ENCODE peak calls at places on chromosome 9, in five cellular contexts. Z, A, I, T and V are unnamed samples.
A peak's percentile ranks its signal among the peaks of the same experiment; 100 is the strongest.

GRCh38 chr9:92650839-92651621 is 18.9 kb downstream of the IPPK start:
- DNase-seq in Z (no peak), A (no peak), I (no peak), T (peak; percentile 83), V (no peak)

GRCh38 chr9:81829201-81829882 is 98.9 kb upstream of the SPATA31D4 start:
- DNase-seq in Z (no peak), A (no peak), I (no peak), T (no peak), V (no peak)

GRCh38 chr9:133770076-133770777 is 32.1 kb upstream of the SARDH start:
- DNase-seq in Z (no peak), A (no peak), I (no peak), T (no peak), V (no peak)

GRCh38 chr9:109319631-109320233 is 1.1 kb downstream of the EPB41L4B start:
- DNase-seq in Z (no peak), A (no peak), I (no peak), T (peak; percentile 64), V (no peak)

GRCh38 chr9:37903581-37903830 is 421 bp downstream of the SLC25A51 start:
- DNase-seq in Z (no peak), A (no peak), I (no peak), T (no peak), V (no peak)

GRCh38 chr9:6686396-6686795 is 40.9 kb upstream of the GLDC start:
- DNase-seq in Z (no peak), A (no peak), I (peak; percentile 44), T (no peak), V (no peak)

GRCh38 chr9:83154821-83155220 is 91.9 kb upstream of the RASEF start:
- DNase-seq in Z (no peak), A (no peak), I (no peak), T (no peak), V (no peak)

GRCh38 chr9:27407966-27408365 is 111.0 kb upstream of the EQTN start:
- DNase-seq in Z (no peak), A (no peak), I (no peak), T (no peak), V (no peak)

GRCh38 chr9:92715488-92716231 is 45.7 kb upstream of the IPPK start:
- DNase-seq in Z (no peak), A (peak; percentile 52), I (no peak), T (no peak), V (no peak)

GRCh38 chr9:127369428-127369827 is 27.5 kb upstream of the SLC2A8 start:
- DNase-seq in Z (no peak), A (no peak), I (no peak), T (no peak), V (no peak)

GRCh38 chr9:38066907-38067610 is 2.0 kb downstream of the SHB start:
- DNase-seq in Z (no peak), A (peak; percentile 49), I (no peak), T (no peak), V (no peak)

GRCh38 chr9:22005700-22006605 is 3.2 kb downstream of the CDKN2B start:
- DNase-seq in Z (no peak), A (no peak), I (no peak), T (peak; percentile 21), V (no peak)

GRCh38 chr9:81305561-81306182 is 383.7 kb downstream of the TLE1 start:
- DNase-seq in Z (no peak), A (no peak), I (peak; percentile 45), T (no peak), V (no peak)

GRCh38 chr9:128115187-128116103 is 12.1 kb downstream of the PTGES2 start:
- DNase-seq in Z (no peak), A (peak; percentile 93), I (peak; percentile 83), T (no peak), V (no peak)

GRCh38 chr9:24413651-24414050 is 132.0 kb downstream of the IZUMO3 start:
- DNase-seq in Z (no peak), A (no peak), I (no peak), T (no peak), V (no peak)

GRCh38 chr9:94703488-94704140 is 22.9 kb upstream of the AOPEP start:
- DNase-seq in Z (no peak), A (no peak), I (peak; percentile 87), T (no peak), V (no peak)

DNA sequence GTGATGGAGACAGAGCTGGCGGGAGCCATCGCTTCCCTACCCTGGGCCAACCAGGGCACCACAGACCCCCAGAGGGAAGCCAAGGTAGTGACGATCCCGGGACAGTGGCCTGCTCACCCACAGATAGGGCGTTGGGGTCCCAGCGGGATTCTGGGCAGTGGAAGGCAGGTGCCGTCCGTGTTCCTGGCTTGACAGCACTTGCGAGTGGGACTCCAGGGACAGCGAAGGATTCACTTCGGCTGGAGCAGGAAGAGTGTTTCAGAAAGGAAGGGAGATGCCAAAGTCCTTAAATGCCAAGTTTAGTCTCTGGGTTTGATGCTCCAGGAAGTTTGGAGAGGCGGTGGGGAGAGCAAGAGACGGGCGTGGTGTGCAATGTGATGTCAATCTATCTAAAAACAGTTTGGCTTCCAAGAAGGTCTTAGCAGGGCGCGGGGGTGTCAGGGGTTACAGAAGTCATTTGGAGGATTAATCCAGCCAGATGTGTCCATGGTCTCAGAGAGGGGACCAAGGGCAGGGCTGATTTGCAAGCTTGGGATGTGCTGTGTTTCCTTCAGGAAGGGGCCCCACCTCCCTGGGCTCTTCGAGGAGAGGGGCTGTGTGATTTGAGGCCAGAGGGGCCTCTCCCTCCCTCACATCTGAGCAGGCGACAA is 74.9 kb downstream of the NTNG2 start:
- DNase-seq in Z (no peak), A (no peak), I (no peak), T (no peak), V (no peak)
- TF ChIP-seq FOXM1 in Z (no peak), A (no peak), I (no peak), T (no peak), V (no peak)

GRCh38 chr9:116237456-116237855 is 83.9 kb downstream of the PAPPA start:
- DNase-seq in Z (no peak), A (no peak), I (no peak), T (no peak), V (no peak)
- TF ChIP-seq FOXM1 in Z (no peak), A (no peak), I (no peak), T (no peak), V (no peak)

DNA sequence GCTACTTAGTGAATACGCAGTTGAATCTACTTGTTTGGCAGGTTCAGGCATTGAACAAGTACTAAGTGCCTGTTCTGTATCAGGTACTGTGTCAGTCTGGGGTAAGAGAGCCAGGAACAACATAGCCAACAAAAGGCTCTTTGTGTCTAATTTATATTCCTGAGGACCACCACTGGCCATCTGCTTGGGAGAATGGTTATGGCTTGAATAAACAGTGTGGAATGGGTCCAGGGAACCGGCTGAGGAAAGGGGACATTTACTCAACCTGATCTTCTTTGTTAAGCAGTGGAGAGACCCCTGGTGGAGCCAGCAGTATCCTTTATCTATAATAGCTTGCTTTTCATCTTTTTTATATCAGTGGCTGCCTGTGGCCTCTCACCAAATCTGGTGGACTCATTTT is 38.6 kb downstream of the EXOSC2 start:
- DNase-seq in Z (no peak), A (peak; percentile 80), I (peak; percentile 20), T (peak; percentile 44), V (no peak)
- TF ChIP-seq FOXM1 in Z (no peak), A (no peak), I (no peak), T (no peak), V (no peak)

GRCh38 chr9:91328186-91328585 is 33.5 kb downstream of the AUH start:
- DNase-seq in Z (no peak), A (no peak), I (no peak), T (no peak), V (no peak)
- TF ChIP-seq FOXM1 in Z (no peak), A (no peak), I (no peak), T (no peak), V (no peak)

GRCh38 chr9:98989036-98990000 is 45.6 kb downstream of the COL15A1 start:
- DNase-seq in Z (peak; percentile 8), A (no peak), I (peak; percentile 18), T (no peak), V (no peak)
- TF ChIP-seq FOXM1 in Z (no peak), A (no peak), I (no peak), T (peak; percentile 48), V (no peak)

GRCh38 chr9:20646656-20647055 is 24.4 kb upstream of the MLLT3 start:
- DNase-seq in Z (no peak), A (no peak), I (no peak), T (no peak), V (no peak)
- TF ChIP-seq FOXM1 in Z (no peak), A (no peak), I (no peak), T (no peak), V (no peak)